ENCODE peak calls at places on chromosomes 4 and X, in seven cellular contexts. D is midbrain; K is H9; E is lung microvascular endothelial cell; S is T-cell; Z is NCI-H146; W is CD4-positive, alpha-beta memory T cell. P is an unnamed sample.
A peak's percentile ranks its signal among the peaks of the same experiment; 100 is the strongest.

GRCh38 chr4:30721353-30722091 is 1.4 kb downstream of the PCDH7 start:
- DNase-seq in D (no peak), K (peak; percentile 55), E (peak; percentile 23), S (no peak), Z (peak; percentile 76), W (no peak), P (no peak)

GRCh38 chrX:47311857-47312774 is 58.3 kb upstream of the ZNF157 start:
- DNase-seq in D (no peak), K (peak; percentile 71), E (peak; percentile 61), S (peak; percentile 1), Z (peak; percentile 50), W (peak; percentile 40), P (peak; percentile 45)

GRCh38 chrX:29662759-29663503 is 552.4 kb upstream of the MAGEB2 start:
- DNase-seq in D (peak; percentile 53), K (no peak), E (peak; percentile 63), S (no peak), Z (no peak), W (no peak), P (no peak)

GRCh38 chr4:78720994-78721677 is 55.0 kb upstream of the BMP2K start:
- DNase-seq in D (no peak), K (no peak), E (peak; percentile 97), S (no peak), Z (no peak), W (peak; percentile 7), P (peak; percentile 60)

GRCh38 chr4:20825493-20825892 is 125.2 kb downstream of the PACRGL start:
- DNase-seq in D (no peak), K (no peak), E (no peak), S (no peak), Z (no peak), W (no peak), P (no peak)

GRCh38 chr4:4627111-4627510 is 85.3 kb upstream of the STX18 start:
- DNase-seq in D (no peak), K (peak; percentile 47), E (no peak), S (no peak), Z (no peak), W (no peak), P (no peak)

GRCh38 chr4:2042207-2042946 is 16.8 kb upstream of the NAT8L start:
- DNase-seq in D (peak; percentile 30), K (peak; percentile 39), E (peak; percentile 39), S (no peak), Z (peak; percentile 30), W (peak; percentile 34), P (peak; percentile 51)

GRCh38 chrX:80174925-80175574 is 160.5 kb downstream of the TBX22 start:
- DNase-seq in D (no peak), K (no peak), E (no peak), S (no peak), Z (no peak), W (no peak), P (no peak)

GRCh38 chr4:52954771-52955170 is 92.7 kb downstream of the RASL11B start:
- DNase-seq in D (no peak), K (no peak), E (no peak), S (no peak), Z (peak; percentile 67), W (no peak), P (no peak)

GRCh38 chrX:131677655-131678628 is 134.1 kb downstream of the OR13H1 start:
- DNase-seq in D (peak; percentile 13), K (peak; percentile 69), E (peak; percentile 51), S (no peak), Z (peak; percentile 14), W (peak; percentile 33), P (peak; percentile 47)

GRCh38 chr4:14607578-14607977 is 394.7 kb upstream of the CPEB2 start:
- DNase-seq in D (no peak), K (no peak), E (no peak), S (no peak), Z (no peak), W (no peak), P (no peak)

GRCh38 chr4:99144070-99144469 is at the start of gene ADH4:
- DNase-seq in D (no peak), K (no peak), E (no peak), S (no peak), Z (no peak), W (no peak), P (no peak)

GRCh38 chrX:47815901-47816845 is 20.5 kb upstream of the ZNF81 start:
- DNase-seq in D (no peak), K (peak; percentile 70), E (no peak), S (no peak), Z (no peak), W (no peak), P (no peak)

GRCh38 chrX:6227445-6227820 is 1.2 kb downstream of the NLGN4X start:
- DNase-seq in D (no peak), K (no peak), E (no peak), S (no peak), Z (peak; percentile 9), W (no peak), P (no peak)

GRCh38 chr4:164428561-164428960 is 325.4 kb upstream of the SMIM31 start:
- DNase-seq in D (no peak), K (no peak), E (no peak), S (no peak), Z (no peak), W (no peak), P (no peak)

GRCh38 chrX:151870603-151871002 is 42.1 kb upstream of the MAGEA4 start:
- DNase-seq in D (no peak), K (no peak), E (peak; percentile 91), S (no peak), Z (no peak), W (no peak), P (no peak)

GRCh38 chr4:173264960-173265281 is 69.2 kb downstream of the HMGB2 start:
- DNase-seq in D (no peak), K (no peak), E (no peak), S (no peak), Z (no peak), W (no peak), P (no peak)

GRCh38 chrX:97238632-97239031 is 354.9 kb downstream of the RPA4 start:
- DNase-seq in D (no peak), K (no peak), E (peak; percentile 41), S (no peak), Z (no peak), W (no peak), P (no peak)

GRCh38 chr4:152224223-152224622 is 311.7 kb downstream of the FBXW7 start:
- DNase-seq in D (no peak), K (no peak), E (peak; percentile 80), S (no peak), Z (no peak), W (no peak), P (no peak)

GRCh38 chr4:138488527-138488926 is 246.4 kb upstream of the SLC7A11 start:
- DNase-seq in D (no peak), K (no peak), E (no peak), S (no peak), Z (no peak), W (no peak), P (no peak)

P was measured in activated CD8-positive, alpha-beta T cell treated with anti-CD3 and anti-CD28 coated beads, Interleukin-2, amount 10 ng/mL, durations not matched to agents 7 days and 5 days.